ENCODE peak calls at places on chromosome 12, in eight cellular contexts. One of them, this sample, is unnamed.

GRCh38 chr12:103880299-103881142 is 39.5 kb upstream of the NT5DC3 start:
- DNase-seq in NCI-H69: peak
- DNase-seq in B cell: peak
- DNase-seq in adrenal gland: no peak
- DNase-seq in OCI-LY7: no peak
- DNase-seq in stimulated activated CD4-positive, alpha-beta T cell treated with anti-CD3 and anti-CD28 coated beads, TNF-alpha, amount 100 ng/mL, for 48 hours: no peak
- DNase-seq in Caco-2: no peak
- DNase-seq in NCI-H748 treated with DMSO at 0.1 percent for 48 hours: peak
- DNase-seq in this sample: no peak

GRCh38 chr12:53990311-53991076 is 5.5 kb downstream of the HOXC10 start:
- DNase-seq in NCI-H69: peak
- DNase-seq in B cell: no peak
- DNase-seq in adrenal gland: no peak
- DNase-seq in OCI-LY7: no peak
- DNase-seq in stimulated activated CD4-positive, alpha-beta T cell treated with anti-CD3 and anti-CD28 coated beads, TNF-alpha, amount 100 ng/mL, for 48 hours: no peak
- DNase-seq in Caco-2: no peak
- DNase-seq in NCI-H748 treated with DMSO at 0.1 percent for 48 hours: peak
- DNase-seq in this sample: no peak

GRCh38 chr12:10408842-10409241 is 715 bp downstream of the KLRC4 start:
- DNase-seq in NCI-H69: no peak
- DNase-seq in B cell: no peak
- DNase-seq in adrenal gland: no peak
- DNase-seq in OCI-LY7: peak
- DNase-seq in stimulated activated CD4-positive, alpha-beta T cell treated with anti-CD3 and anti-CD28 coated beads, TNF-alpha, amount 100 ng/mL, for 48 hours: no peak
- DNase-seq in Caco-2: no peak
- DNase-seq in NCI-H748 treated with DMSO at 0.1 percent for 48 hours: no peak
- DNase-seq in this sample: no peak

GRCh38 chr12:99110866-99111265 is 465.8 kb downstream of the APAF1 start:
- DNase-seq in NCI-H69: peak
- DNase-seq in B cell: no peak
- DNase-seq in adrenal gland: no peak
- DNase-seq in OCI-LY7: no peak
- DNase-seq in stimulated activated CD4-positive, alpha-beta T cell treated with anti-CD3 and anti-CD28 coated beads, TNF-alpha, amount 100 ng/mL, for 48 hours: no peak
- DNase-seq in Caco-2: no peak
- DNase-seq in NCI-H748 treated with DMSO at 0.1 percent for 48 hours: peak
- DNase-seq in this sample: no peak

GRCh38 chr12:15446798-15447197 is 124.5 kb downstream of the PTPRO start:
- DNase-seq in NCI-H69: peak
- DNase-seq in B cell: no peak
- DNase-seq in adrenal gland: no peak
- DNase-seq in OCI-LY7: no peak
- DNase-seq in stimulated activated CD4-positive, alpha-beta T cell treated with anti-CD3 and anti-CD28 coated beads, TNF-alpha, amount 100 ng/mL, for 48 hours: no peak
- DNase-seq in Caco-2: no peak
- DNase-seq in NCI-H748 treated with DMSO at 0.1 percent for 48 hours: no peak
- DNase-seq in this sample: no peak

GRCh38 chr12:76764856-76765255 is 941 bp downstream of the ZDHHC17 start:
- DNase-seq in NCI-H69: peak
- DNase-seq in B cell: peak
- DNase-seq in adrenal gland: no peak
- DNase-seq in OCI-LY7: peak
- DNase-seq in stimulated activated CD4-positive, alpha-beta T cell treated with anti-CD3 and anti-CD28 coated beads, TNF-alpha, amount 100 ng/mL, for 48 hours: no peak
- DNase-seq in Caco-2: no peak
- DNase-seq in NCI-H748 treated with DMSO at 0.1 percent for 48 hours: peak
- DNase-seq in this sample: no peak

GRCh38 chr12:117874842-117875434 is 93.9 kb downstream of the KSR2 start:
- DNase-seq in NCI-H69: peak
- DNase-seq in B cell: peak
- DNase-seq in adrenal gland: peak
- DNase-seq in OCI-LY7: peak
- DNase-seq in stimulated activated CD4-positive, alpha-beta T cell treated with anti-CD3 and anti-CD28 coated beads, TNF-alpha, amount 100 ng/mL, for 48 hours: peak
- DNase-seq in Caco-2: peak
- DNase-seq in NCI-H748 treated with DMSO at 0.1 percent for 48 hours: peak
- DNase-seq in this sample: no peak

GRCh38 chr12:18751866-18752265 is 13.9 kb downstream of the CAPZA3 start:
- DNase-seq in NCI-H69: no peak
- DNase-seq in B cell: no peak
- DNase-seq in adrenal gland: no peak
- DNase-seq in OCI-LY7: no peak
- DNase-seq in stimulated activated CD4-positive, alpha-beta T cell treated with anti-CD3 and anti-CD28 coated beads, TNF-alpha, amount 100 ng/mL, for 48 hours: no peak
- DNase-seq in Caco-2: no peak
- DNase-seq in NCI-H748 treated with DMSO at 0.1 percent for 48 hours: no peak
- DNase-seq in this sample: no peak

GRCh38 chr12:42483534-42483857 is 106.0 kb downstream of the PRICKLE1 start:
- DNase-seq in NCI-H69: peak
- DNase-seq in B cell: peak
- DNase-seq in adrenal gland: peak
- DNase-seq in OCI-LY7: no peak
- DNase-seq in stimulated activated CD4-positive, alpha-beta T cell treated with anti-CD3 and anti-CD28 coated beads, TNF-alpha, amount 100 ng/mL, for 48 hours: no peak
- DNase-seq in Caco-2: no peak
- DNase-seq in NCI-H748 treated with DMSO at 0.1 percent for 48 hours: peak
- DNase-seq in this sample: no peak

GRCh38 chr12:51323317-51323960 is 535 bp downstream of the BIN2 start:
- DNase-seq in NCI-H69: no peak
- DNase-seq in B cell: peak
- DNase-seq in adrenal gland: no peak
- DNase-seq in OCI-LY7: peak
- DNase-seq in stimulated activated CD4-positive, alpha-beta T cell treated with anti-CD3 and anti-CD28 coated beads, TNF-alpha, amount 100 ng/mL, for 48 hours: peak
- DNase-seq in Caco-2: no peak
- DNase-seq in NCI-H748 treated with DMSO at 0.1 percent for 48 hours: no peak
- DNase-seq in this sample: no peak

GRCh38 chr12:121127501-121127900 is 5.2 kb upstream of the P2RX7 start:
- DNase-seq in NCI-H69: no peak
- DNase-seq in B cell: no peak
- DNase-seq in adrenal gland: no peak
- DNase-seq in OCI-LY7: no peak
- DNase-seq in stimulated activated CD4-positive, alpha-beta T cell treated with anti-CD3 and anti-CD28 coated beads, TNF-alpha, amount 100 ng/mL, for 48 hours: no peak
- DNase-seq in Caco-2: no peak
- DNase-seq in NCI-H748 treated with DMSO at 0.1 percent for 48 hours: no peak
- DNase-seq in this sample: no peak

GRCh38 chr12:4664111-4664510 is 15.2 kb downstream of the NDUFA9 start:
- DNase-seq in NCI-H69: no peak
- DNase-seq in B cell: no peak
- DNase-seq in adrenal gland: no peak
- DNase-seq in OCI-LY7: no peak
- DNase-seq in stimulated activated CD4-positive, alpha-beta T cell treated with anti-CD3 and anti-CD28 coated beads, TNF-alpha, amount 100 ng/mL, for 48 hours: no peak
- DNase-seq in Caco-2: no peak
- DNase-seq in NCI-H748 treated with DMSO at 0.1 percent for 48 hours: no peak
- DNase-seq in this sample: no peak

GRCh38 chr12:27081668-27082091 is 698 bp downstream of the C12orf71 start:
- DNase-seq in NCI-H69: peak
- DNase-seq in B cell: no peak
- DNase-seq in adrenal gland: no peak
- DNase-seq in OCI-LY7: no peak
- DNase-seq in stimulated activated CD4-positive, alpha-beta T cell treated with anti-CD3 and anti-CD28 coated beads, TNF-alpha, amount 100 ng/mL, for 48 hours: no peak
- DNase-seq in Caco-2: peak
- DNase-seq in NCI-H748 treated with DMSO at 0.1 percent for 48 hours: no peak
- DNase-seq in this sample: no peak

GRCh38 chr12:93130371-93131049 is 201.4 kb upstream of the EEA1 start:
- DNase-seq in NCI-H69: no peak
- DNase-seq in B cell: no peak
- DNase-seq in adrenal gland: no peak
- DNase-seq in OCI-LY7: no peak
- DNase-seq in stimulated activated CD4-positive, alpha-beta T cell treated with anti-CD3 and anti-CD28 coated beads, TNF-alpha, amount 100 ng/mL, for 48 hours: no peak
- DNase-seq in Caco-2: no peak
- DNase-seq in NCI-H748 treated with DMSO at 0.1 percent for 48 hours: no peak
- DNase-seq in this sample: no peak

GRCh38 chr12:44930972-44931600 is 55.0 kb upstream of the NELL2 start:
- DNase-seq in NCI-H69: peak
- DNase-seq in B cell: peak
- DNase-seq in adrenal gland: no peak
- DNase-seq in OCI-LY7: peak
- DNase-seq in stimulated activated CD4-positive, alpha-beta T cell treated with anti-CD3 and anti-CD28 coated beads, TNF-alpha, amount 100 ng/mL, for 48 hours: no peak
- DNase-seq in Caco-2: no peak
- DNase-seq in NCI-H748 treated with DMSO at 0.1 percent for 48 hours: peak
- DNase-seq in this sample: peak

GRCh38 chr12:57752668-57753000 is 524 bp upstream of the CDK4 start:
- DNase-seq in NCI-H69: no peak
- DNase-seq in B cell: no peak
- DNase-seq in adrenal gland: no peak
- DNase-seq in OCI-LY7: no peak
- DNase-seq in stimulated activated CD4-positive, alpha-beta T cell treated with anti-CD3 and anti-CD28 coated beads, TNF-alpha, amount 100 ng/mL, for 48 hours: no peak
- DNase-seq in Caco-2: no peak
- DNase-seq in NCI-H748 treated with DMSO at 0.1 percent for 48 hours: no peak
- DNase-seq in this sample: no peak

GRCh38 chr12:48924617-48925217 is 575 bp downstream of the FKBP11 start:
- DNase-seq in NCI-H69: peak
- DNase-seq in B cell: peak
- DNase-seq in adrenal gland: no peak
- DNase-seq in OCI-LY7: peak
- DNase-seq in stimulated activated CD4-positive, alpha-beta T cell treated with anti-CD3 and anti-CD28 coated beads, TNF-alpha, amount 100 ng/mL, for 48 hours: peak
- DNase-seq in Caco-2: peak
- DNase-seq in NCI-H748 treated with DMSO at 0.1 percent for 48 hours: peak
- DNase-seq in this sample: peak

GRCh38 chr12:115398311-115398781 is 714.4 kb upstream of the TBX3 start:
- DNase-seq in NCI-H69: peak
- DNase-seq in B cell: no peak
- DNase-seq in adrenal gland: peak
- DNase-seq in OCI-LY7: no peak
- DNase-seq in stimulated activated CD4-positive, alpha-beta T cell treated with anti-CD3 and anti-CD28 coated beads, TNF-alpha, amount 100 ng/mL, for 48 hours: no peak
- DNase-seq in Caco-2: peak
- DNase-seq in NCI-H748 treated with DMSO at 0.1 percent for 48 hours: no peak
- DNase-seq in this sample: no peak

GRCh38 chr12:128455849-128456248 is 188.9 kb downstream of the TMEM132C start:
- DNase-seq in NCI-H69: peak
- DNase-seq in B cell: no peak
- DNase-seq in adrenal gland: no peak
- DNase-seq in OCI-LY7: no peak
- DNase-seq in stimulated activated CD4-positive, alpha-beta T cell treated with anti-CD3 and anti-CD28 coated beads, TNF-alpha, amount 100 ng/mL, for 48 hours: no peak
- DNase-seq in Caco-2: no peak
- DNase-seq in NCI-H748 treated with DMSO at 0.1 percent for 48 hours: no peak
- DNase-seq in this sample: no peak

GRCh38 chr12:2336409-2336829 is 283.6 kb downstream of the CACNA1C start:
- DNase-seq in NCI-H69: no peak
- DNase-seq in B cell: no peak
- DNase-seq in adrenal gland: no peak
- DNase-seq in OCI-LY7: no peak
- DNase-seq in stimulated activated CD4-positive, alpha-beta T cell treated with anti-CD3 and anti-CD28 coated beads, TNF-alpha, amount 100 ng/mL, for 48 hours: no peak
- DNase-seq in Caco-2: no peak
- DNase-seq in NCI-H748 treated with DMSO at 0.1 percent for 48 hours: no peak
- DNase-seq in this sample: no peak

This sample was measured in GM18507.